ENCODE peak calls at places on chromosomes 11 and 22, in five cellular contexts. Y is stromal cell of bone marrow; R is stimulated activated CD8-positive, alpha-beta memory T cell treated with anti-CD3 and anti-CD28 coated beads, Interleukin-7, amount 100 ng/mL, for 24 hours; X is G401; W is brain pericyte. A is an unnamed sample.

GRCh38 chr11:46048198-46048597 is 73.1 kb downstream of the PHF21A start:
- DNase-seq in X (no peak), W (no peak), R (no peak), Y (no peak), A (no peak)

GRCh38 chr11:62666259-62666926 is 1.3 kb downstream of the CSKMT start:
- DNase-seq in R (no peak), Y (no peak), X (no peak), W (no peak), A (no peak)

GRCh38 chr11:120718171-120718570 is 206.6 kb downstream of the GRIK4 start:
- DNase-seq in Y (no peak), X (no peak), R (no peak), W (no peak), A (no peak)

GRCh38 chr22:17597217-17597616 is 31.3 kb downstream of the ATP6V1E1 start:
- DNase-seq in Y (no peak), W (no peak), X (no peak), R (no peak), A (no peak)

GRCh38 chr11:13308704-13309103 is 31.1 kb downstream of the BMAL1 start:
- DNase-seq in W (no peak), Y (no peak), R (no peak), X (no peak), A (no peak)

GRCh38 chr11:62133328-62134065 is 9.7 kb downstream of the INCENP start:
- DNase-seq in X (peak), W (no peak), Y (no peak), R (no peak), A (no peak)

GRCh38 chr11:12248330-12248729 is 129.0 kb upstream of the PARVA start:
- DNase-seq in W (peak), X (no peak), R (no peak), Y (no peak), A (no peak)

GRCh38 chr11:118156531-118157185 is 4.0 kb upstream of the SCN4B start:
- DNase-seq in W (no peak), Y (no peak), R (no peak), X (no peak), A (no peak)

GRCh38 chr11:86748296-86748695 is 52.0 kb upstream of the PRSS23 start:
- DNase-seq in W (no peak), X (no peak), Y (no peak), R (no peak), A (no peak)

GRCh38 chr22:46033256-46034200 is 56.6 kb upstream of the WNT7B start:
- DNase-seq in R (no peak), Y (no peak), W (no peak), X (no peak), A (no peak)

GRCh38 chr11:93489841-93490240 is 53.4 kb downstream of the SMCO4 start:
- DNase-seq in Y (no peak), X (no peak), W (no peak), R (no peak), A (no peak)

GRCh38 chr11:38582151-38582550 is 1984.1 kb upstream of the RAG2 start:
- DNase-seq in W (no peak), X (no peak), R (no peak), Y (no peak), A (no peak)

GRCh38 chr11:128465531-128465930 is 121.8 kb downstream of the ETS1 start:
- DNase-seq in W (no peak), R (no peak), X (no peak), Y (no peak), A (no peak)

GRCh38 chr11:119709171-119709570 is 19.8 kb downstream of the NECTIN1 start:
- DNase-seq in R (no peak), X (no peak), Y (no peak), W (no peak), A (no peak)

GRCh38 chr11:18455686-18456372 is at the start of gene LDHAL6A:
- DNase-seq in R (no peak), X (no peak), W (no peak), Y (no peak), A (no peak)

GRCh38 chr11:88428959-88429358 is 91.4 kb upstream of the CTSC start:
- DNase-seq in Y (no peak), R (no peak), X (no peak), W (no peak), A (no peak)

GRCh38 chr22:49281467-49282340 is 546.0 kb downstream of the BRD1 start:
- DNase-seq in X (no peak), R (no peak), Y (no peak), W (no peak), A (no peak)

GRCh38 chr11:117443269-117444186 is 115.9 kb downstream of the CEP164 start:
- DNase-seq in W (no peak), Y (no peak), X (peak), R (no peak), A (peak)

GRCh38 chr22:42803454-42803853 is 53.6 kb downstream of the ARFGAP3 start:
- DNase-seq in W (no peak), Y (no peak), X (no peak), R (no peak), A (no peak)

GRCh38 chr11:2347449-2347848 is 29.7 kb upstream of the CD81 start:
- DNase-seq in X (no peak), Y (no peak), R (no peak), W (no peak), A (no peak)